ENCODE peak calls at places on chromosomes 5 and 9, in six cellular contexts. One of them, this sample, is unnamed. For H3K9me3, the result is how much of the 10 kb centered on the place peaks cover.

GRCh38 chr9:128078504-128079434 is 10.7 kb downstream of the SLC25A25 start:
- DNase-seq in AG04450: no peak
- DNase-seq in thyroid gland: peak
- DNase-seq in CD4-positive, alpha-beta T cell: no peak
- DNase-seq in CD8-positive, alpha-beta T cell: no peak
- DNase-seq in PC-3: peak
- DNase-seq in this sample: no peak

GRCh38 chr5:108382784-108383358 is 973 bp upstream of the FBXL17 start:
- DNase-seq in AG04450: no peak
- DNase-seq in thyroid gland: no peak
- DNase-seq in CD4-positive, alpha-beta T cell: peak
- DNase-seq in CD8-positive, alpha-beta T cell: no peak
- DNase-seq in PC-3: no peak
- DNase-seq in this sample: no peak

GRCh38 chr5:86461169-86461956 is 156.4 kb upstream of the COX7C start:
- DNase-seq in AG04450: no peak
- DNase-seq in thyroid gland: no peak
- DNase-seq in CD4-positive, alpha-beta T cell: no peak
- DNase-seq in CD8-positive, alpha-beta T cell: no peak
- DNase-seq in PC-3: peak
- DNase-seq in this sample: no peak

GRCh38 chr5:56011835-56012234 is 17.1 kb upstream of the IL6ST start:
- DNase-seq in AG04450: peak
- DNase-seq in thyroid gland: no peak
- DNase-seq in CD4-positive, alpha-beta T cell: no peak
- DNase-seq in CD8-positive, alpha-beta T cell: no peak
- DNase-seq in PC-3: peak
- DNase-seq in this sample: no peak

GRCh38 chr5:17426104-17426739 is 71.8 kb upstream of the TAF11L2 start:
- DNase-seq in AG04450: no peak
- DNase-seq in thyroid gland: no peak
- DNase-seq in CD4-positive, alpha-beta T cell: no peak
- DNase-seq in CD8-positive, alpha-beta T cell: no peak
- DNase-seq in PC-3: no peak
- DNase-seq in this sample: no peak

GRCh38 chr9:109912082-109912581 is 132.1 kb downstream of the PALM2AKAP2 start:
- DNase-seq in AG04450: peak
- DNase-seq in thyroid gland: no peak
- DNase-seq in CD4-positive, alpha-beta T cell: no peak
- DNase-seq in CD8-positive, alpha-beta T cell: no peak
- DNase-seq in PC-3: peak
- DNase-seq in this sample: no peak

GRCh38 chr9:95037789-95038521 is 279.6 kb downstream of the FANCC start:
- DNase-seq in AG04450: no peak
- DNase-seq in thyroid gland: no peak
- DNase-seq in CD4-positive, alpha-beta T cell: no peak
- DNase-seq in CD8-positive, alpha-beta T cell: no peak
- DNase-seq in PC-3: peak
- DNase-seq in this sample: no peak

GRCh38 chr5:150410524-150411244 is 2.0 kb downstream of the CD74 start:
- DNase-seq in AG04450: peak
- DNase-seq in thyroid gland: peak
- DNase-seq in CD4-positive, alpha-beta T cell: peak
- DNase-seq in CD8-positive, alpha-beta T cell: peak
- DNase-seq in PC-3: peak
- DNase-seq in this sample: peak

GRCh38 chr9:77820293-77820954 is 172.3 kb upstream of the GNA14 start:
- DNase-seq in AG04450: peak
- DNase-seq in thyroid gland: no peak
- DNase-seq in CD4-positive, alpha-beta T cell: no peak
- DNase-seq in CD8-positive, alpha-beta T cell: no peak
- DNase-seq in PC-3: peak
- DNase-seq in this sample: no peak

GRCh38 chr5:130871346-130872086 is 293.5 kb downstream of the HINT1 start:
- DNase-seq in AG04450: no peak
- DNase-seq in thyroid gland: no peak
- DNase-seq in CD4-positive, alpha-beta T cell: peak
- DNase-seq in CD8-positive, alpha-beta T cell: peak
- DNase-seq in PC-3: peak
- DNase-seq in this sample: peak

GRCh38 chr9:91516781-91517180 is 93.1 kb upstream of the NFIL3 start:
- DNase-seq in AG04450: no peak
- DNase-seq in thyroid gland: no peak
- DNase-seq in CD4-positive, alpha-beta T cell: no peak
- DNase-seq in CD8-positive, alpha-beta T cell: no peak
- DNase-seq in PC-3: no peak
- DNase-seq in this sample: no peak

GRCh38 chr5:151338734-151339133 is 8.6 kb downstream of the SLC36A2 start:
- DNase-seq in AG04450: no peak
- DNase-seq in thyroid gland: no peak
- DNase-seq in CD4-positive, alpha-beta T cell: no peak
- DNase-seq in CD8-positive, alpha-beta T cell: no peak
- DNase-seq in PC-3: no peak
- DNase-seq in this sample: no peak

GRCh38 chr5:172795401-172795977 is 24.5 kb upstream of the DUSP1 start:
- DNase-seq in AG04450: peak
- DNase-seq in thyroid gland: peak
- DNase-seq in CD4-positive, alpha-beta T cell: no peak
- DNase-seq in CD8-positive, alpha-beta T cell: no peak
- DNase-seq in PC-3: no peak
- DNase-seq in this sample: no peak

GRCh38 chr5:178323541-178323865 is 90.9 kb upstream of the PHYKPL start:
- DNase-seq in AG04450: no peak
- DNase-seq in thyroid gland: no peak
- DNase-seq in CD4-positive, alpha-beta T cell: no peak
- DNase-seq in CD8-positive, alpha-beta T cell: no peak
- DNase-seq in PC-3: no peak
- DNase-seq in this sample: no peak

GRCh38 chr9:32708480-32709150 is 73.1 kb upstream of the TAF1L start:
- DNase-seq in AG04450: no peak
- DNase-seq in thyroid gland: no peak
- DNase-seq in CD4-positive, alpha-beta T cell: no peak
- DNase-seq in CD8-positive, alpha-beta T cell: no peak
- DNase-seq in PC-3: no peak
- DNase-seq in this sample: no peak

GRCh38 chr9:93820667-93821306 is 134.4 kb downstream of the BARX1 start:
- DNase-seq in AG04450: no peak
- DNase-seq in thyroid gland: no peak
- DNase-seq in CD4-positive, alpha-beta T cell: no peak
- DNase-seq in CD8-positive, alpha-beta T cell: no peak
- DNase-seq in PC-3: peak
- DNase-seq in this sample: no peak

GRCh38 chr9:133828338-133828997 is 90.3 kb upstream of the SARDH start:
- DNase-seq in AG04450: no peak
- DNase-seq in thyroid gland: no peak
- DNase-seq in CD4-positive, alpha-beta T cell: no peak
- DNase-seq in CD8-positive, alpha-beta T cell: no peak
- DNase-seq in PC-3: no peak
- DNase-seq in this sample: no peak

GRCh38 chr9:5566054-5566618 is 55.8 kb downstream of the PDCD1LG2 start:
- DNase-seq in AG04450: no peak
- DNase-seq in thyroid gland: peak
- DNase-seq in CD4-positive, alpha-beta T cell: no peak
- DNase-seq in CD8-positive, alpha-beta T cell: no peak
- DNase-seq in PC-3: no peak
- DNase-seq in this sample: no peak

GRCh38 chr5:172748341-172748843 is 22.6 kb downstream of the DUSP1 start:
- DNase-seq in AG04450: no peak
- DNase-seq in thyroid gland: peak
- DNase-seq in CD4-positive, alpha-beta T cell: no peak
- DNase-seq in CD8-positive, alpha-beta T cell: no peak
- DNase-seq in PC-3: no peak
- DNase-seq in this sample: no peak

GRCh38 chr5:43193952-43194321 is 1.9 kb downstream of the NIM1K start:
- DNase-seq in AG04450: no peak
- DNase-seq in thyroid gland: no peak
- DNase-seq in CD4-positive, alpha-beta T cell: no peak
- DNase-seq in CD8-positive, alpha-beta T cell: no peak
- DNase-seq in PC-3: no peak
- DNase-seq in this sample: no peak

GRCh38 chr9:137276757-137277328 is 683 bp upstream of the TOR4A start:
- DNase-seq in AG04450: no peak
- DNase-seq in thyroid gland: peak
- DNase-seq in CD4-positive, alpha-beta T cell: no peak
- DNase-seq in CD8-positive, alpha-beta T cell: no peak
- DNase-seq in PC-3: peak
- DNase-seq in this sample: no peak

GRCh38 chr5:40071870-40072269 is 607.8 kb upstream of the PTGER4 start:
- DNase-seq in AG04450: peak
- DNase-seq in thyroid gland: no peak
- DNase-seq in CD4-positive, alpha-beta T cell: no peak
- DNase-seq in CD8-positive, alpha-beta T cell: no peak
- DNase-seq in PC-3: peak
- DNase-seq in this sample: no peak
- H3K9me3 ChIP-seq in AG04450: under half
- H3K9me3 ChIP-seq in thyroid gland: under half
- H3K9me3 ChIP-seq in CD4-positive, alpha-beta T cell: under half
- H3K9me3 ChIP-seq in CD8-positive, alpha-beta T cell: under half
- H3K9me3 ChIP-seq in PC-3: under half
- H3K9me3 ChIP-seq in this sample: under half

DNA sequence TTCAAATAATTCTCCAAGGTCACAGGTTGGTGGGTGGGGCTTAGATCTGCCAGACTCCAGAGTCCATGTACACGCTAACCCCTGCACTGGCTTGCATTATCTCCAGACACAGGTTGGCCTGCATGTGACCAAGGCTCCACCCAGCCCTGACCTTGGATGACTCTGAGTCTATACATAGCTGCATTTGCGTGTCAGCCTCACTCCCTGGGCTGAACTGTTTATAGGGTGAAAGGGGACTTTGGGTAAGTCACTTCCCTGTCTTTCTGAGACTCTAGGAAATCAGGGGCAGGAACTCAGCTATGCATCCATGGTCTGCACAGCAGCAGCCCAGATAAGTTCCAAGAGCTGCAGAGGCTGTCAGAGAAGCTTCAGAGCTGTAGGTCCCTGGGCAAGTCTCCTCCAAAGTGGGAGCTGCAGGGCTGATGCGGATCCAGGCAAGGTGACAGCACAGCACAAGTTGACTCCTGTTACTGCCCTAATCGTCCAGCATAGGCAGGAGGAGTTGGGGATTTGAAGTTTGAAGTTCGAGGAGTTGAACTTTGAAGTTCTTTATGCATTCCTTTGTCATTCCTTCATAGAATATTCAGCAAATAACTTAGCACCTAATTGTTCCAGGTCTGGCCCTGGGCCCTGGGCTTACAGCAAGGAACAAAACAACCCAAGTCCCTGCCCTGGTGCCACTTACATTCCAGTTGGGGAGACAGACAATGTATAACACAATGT is 53.4 kb downstream of the SLC22A5 start:
- DNase-seq in AG04450: no peak
- DNase-seq in thyroid gland: no peak
- DNase-seq in CD4-positive, alpha-beta T cell: no peak
- DNase-seq in CD8-positive, alpha-beta T cell: no peak
- DNase-seq in PC-3: peak
- DNase-seq in this sample: no peak
- H3K27ac ChIP-seq in AG04450: peak
- H3K27ac ChIP-seq in thyroid gland: no peak
- H3K27ac ChIP-seq in CD4-positive, alpha-beta T cell: peak
- H3K27ac ChIP-seq in CD8-positive, alpha-beta T cell: no peak
- H3K27ac ChIP-seq in PC-3: peak
- H3K27ac ChIP-seq in this sample: peak

GRCh38 chr9:83032065-83032625 is 30.8 kb downstream of the RASEF start:
- DNase-seq in AG04450: no peak
- DNase-seq in thyroid gland: peak
- DNase-seq in CD4-positive, alpha-beta T cell: no peak
- DNase-seq in CD8-positive, alpha-beta T cell: no peak
- DNase-seq in PC-3: peak
- DNase-seq in this sample: no peak

GRCh38 chr9:83023151-83023550 is 39.8 kb downstream of the RASEF start:
- DNase-seq in AG04450: no peak
- DNase-seq in thyroid gland: no peak
- DNase-seq in CD4-positive, alpha-beta T cell: no peak
- DNase-seq in CD8-positive, alpha-beta T cell: no peak
- DNase-seq in PC-3: no peak
- DNase-seq in this sample: no peak

GRCh38 chr9:83030391-83031107 is 32.4 kb downstream of the RASEF start:
- DNase-seq in AG04450: no peak
- DNase-seq in thyroid gland: no peak
- DNase-seq in CD4-positive, alpha-beta T cell: no peak
- DNase-seq in CD8-positive, alpha-beta T cell: no peak
- DNase-seq in PC-3: no peak
- DNase-seq in this sample: no peak

GRCh38 chr9:83024501-83025125 is 38.3 kb downstream of the RASEF start:
- DNase-seq in AG04450: no peak
- DNase-seq in thyroid gland: no peak
- DNase-seq in CD4-positive, alpha-beta T cell: no peak
- DNase-seq in CD8-positive, alpha-beta T cell: no peak
- DNase-seq in PC-3: no peak
- DNase-seq in this sample: no peak

DNA sequence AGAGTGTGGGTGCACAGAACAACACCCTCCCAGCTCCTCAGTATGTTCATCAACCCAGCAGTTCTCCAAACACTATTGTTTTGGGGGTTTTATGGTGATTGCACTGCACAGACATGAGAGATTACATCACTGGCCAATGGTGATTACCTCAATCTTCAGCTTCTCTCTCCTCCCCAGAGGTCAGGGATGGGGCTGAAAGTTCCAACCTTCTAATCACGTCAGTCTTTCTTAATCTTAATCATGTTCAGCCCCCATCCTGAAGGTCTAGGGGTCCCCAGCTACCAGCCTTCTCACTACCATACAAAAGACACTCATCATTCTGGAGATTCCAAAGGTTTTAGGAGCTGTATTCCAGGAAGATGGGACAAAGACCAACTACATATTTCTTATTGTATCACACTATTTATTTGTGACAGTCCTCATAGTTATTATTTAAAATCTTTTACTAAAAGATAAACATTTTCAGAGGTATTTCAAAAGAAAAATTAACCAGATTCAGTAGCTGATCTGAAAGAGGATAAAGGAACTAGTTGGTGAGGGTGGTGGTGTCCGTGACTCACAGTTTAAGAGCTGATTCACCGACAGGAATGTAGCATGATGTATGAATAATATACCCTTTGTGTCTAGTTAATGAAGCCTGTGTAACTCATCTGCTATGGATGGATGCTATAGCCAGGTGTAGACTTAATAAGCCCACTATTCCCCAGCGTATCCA is 35.6 kb downstream of the RASEF start:
- DNase-seq in AG04450: no peak
- DNase-seq in thyroid gland: no peak
- DNase-seq in CD4-positive, alpha-beta T cell: no peak
- DNase-seq in CD8-positive, alpha-beta T cell: no peak
- DNase-seq in PC-3: peak
- DNase-seq in this sample: no peak
- H3K9me3 ChIP-seq in AG04450: under half
- H3K9me3 ChIP-seq in thyroid gland: under half
- H3K9me3 ChIP-seq in CD4-positive, alpha-beta T cell: under half
- H3K9me3 ChIP-seq in CD8-positive, alpha-beta T cell: under half
- H3K9me3 ChIP-seq in PC-3: under half
- H3K9me3 ChIP-seq in this sample: under half

DNA sequence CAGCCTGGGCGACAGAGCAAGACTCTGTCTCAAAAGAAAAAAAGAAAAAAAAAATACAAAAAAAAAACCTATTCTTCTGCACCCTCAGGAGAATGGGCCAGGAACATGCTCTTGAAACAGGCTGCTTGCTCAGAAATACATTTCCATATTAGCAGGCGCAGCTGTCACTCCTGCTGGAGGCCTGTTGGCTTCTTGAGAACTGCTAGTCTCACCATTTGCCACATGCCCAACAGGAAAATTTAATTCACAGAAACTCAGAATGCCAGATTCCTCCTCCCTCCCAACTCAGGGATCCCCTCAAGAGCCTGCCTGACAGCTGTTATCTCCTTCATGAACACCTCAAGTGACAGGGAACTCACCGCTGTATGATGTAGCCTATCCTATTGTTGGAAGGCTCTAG is 63.8 kb downstream of the THBS4 start:
- DNase-seq in AG04450: no peak
- DNase-seq in thyroid gland: no peak
- DNase-seq in CD4-positive, alpha-beta T cell: no peak
- DNase-seq in CD8-positive, alpha-beta T cell: no peak
- DNase-seq in PC-3: no peak
- DNase-seq in this sample: no peak
- H3K27ac ChIP-seq in AG04450: no peak
- H3K27ac ChIP-seq in thyroid gland: no peak
- H3K27ac ChIP-seq in CD4-positive, alpha-beta T cell: no peak
- H3K27ac ChIP-seq in CD8-positive, alpha-beta T cell: no peak
- H3K27ac ChIP-seq in PC-3: no peak
- H3K27ac ChIP-seq in this sample: no peak